ENCODE peak calls at places on chromosomes 4 and X, in eight cellular contexts. W is stomach, D is thyroid gland, B is ascending aorta, U is SK-N-SH, R is mesenchymal stem cell, K is tibial artery, N is H9. O is an unnamed sample.
A peak's percentile ranks its signal among the peaks of the same experiment; 100 is the strongest.

GRCh38 chr4:156774422-156774821 is 197.2 kb downstream of the PDGFC start:
- DNase-seq in W (no peak), D (no peak), B (no peak), U (no peak), R (peak; percentile 94), K (no peak), N (no peak), O (peak; percentile 69)

GRCh38 chr4:121050251-121050650 is 22.1 kb downstream of the NDNF start:
- DNase-seq in W (no peak), D (no peak), B (no peak), U (no peak), R (no peak), K (no peak), N (no peak), O (no peak)

GRCh38 chr4:5738061-5738460 is 27.1 kb downstream of the EVC start:
- DNase-seq in W (no peak), D (no peak), B (no peak), U (no peak), R (no peak), K (no peak), N (no peak), O (no peak)

GRCh38 chr4:129246850-129247542 is 151.0 kb downstream of the C4orf33 start:
- DNase-seq in W (no peak), D (no peak), B (no peak), U (no peak), R (no peak), K (no peak), N (no peak), O (no peak)

GRCh38 chr4:154626793-154627484 is 14.5 kb upstream of the FGG start:
- DNase-seq in W (peak; percentile 65), D (peak; percentile 81), B (no peak), U (peak; percentile 79), R (peak; percentile 37), K (no peak), N (peak; percentile 88), O (no peak)

GRCh38 chr4:14783011-14783877 is 219.0 kb upstream of the CPEB2 start:
- DNase-seq in W (no peak), D (no peak), B (no peak), U (no peak), R (no peak), K (no peak), N (no peak), O (peak; percentile 86)

GRCh38 chr4:91108751-91109150 is 981.6 kb downstream of the CCSER1 start:
- DNase-seq in W (no peak), D (no peak), B (no peak), U (no peak), R (no peak), K (no peak), N (no peak), O (no peak)

GRCh38 chrX:149392896-149393295 is 112.2 kb downstream of the IDS start:
- DNase-seq in W (no peak), D (no peak), B (no peak), U (no peak), R (peak; percentile 10), K (no peak), N (no peak), O (peak; percentile 18)

GRCh38 chr4:142923619-142924018 is 77.5 kb upstream of the INPP4B start:
- DNase-seq in W (no peak), D (no peak), B (no peak), U (no peak), R (no peak), K (no peak), N (no peak), O (no peak)
- H3K27ac ChIP-seq in W (peak overlapping the region; percentile 41), D (no peak overlapping the region), B (no peak overlapping the region), U (no peak overlapping the region), R (no peak overlapping the region), K (no peak overlapping the region), N (no peak overlapping the region), O (no peak overlapping the region)

GRCh38 chr4:142824368-142824767 is 21.7 kb downstream of the INPP4B start:
- DNase-seq in W (no peak), D (no peak), B (no peak), U (no peak), R (no peak), K (no peak), N (no peak), O (no peak)
- H3K27ac ChIP-seq in W (no peak overlapping the region), D (no peak overlapping the region), B (no peak overlapping the region), U (no peak overlapping the region), R (no peak overlapping the region), K (no peak overlapping the region), N (no peak overlapping the region), O (no peak overlapping the region)

GRCh38 chr4:146522862-146523205 is 1.1 kb upstream of the SLC10A7 start:
- DNase-seq in W (no peak), D (no peak), B (no peak), U (no peak), R (peak; percentile 41), K (no peak), N (no peak), O (no peak)

GRCh38 chr4:146524663-146525062 is 2.9 kb upstream of the SLC10A7 start:
- DNase-seq in W (no peak), D (no peak), B (no peak), U (no peak), R (no peak), K (no peak), N (no peak), O (no peak)

GRCh38 chr4:146520894-146521542 is 722 bp downstream of the SLC10A7 start:
- DNase-seq in W (peak; percentile 46), D (peak; percentile 27), B (no peak), U (peak; percentile 20), R (peak; percentile 86), K (no peak), N (no peak), O (no peak)

GRCh38 chr4:146522098-146522861 is 540 bp upstream of the SLC10A7 start:
- DNase-seq in W (peak; percentile 93), D (peak; percentile 91), B (peak; percentile 53), U (peak; percentile 91), R (peak; percentile 88), K (peak; percentile 94), N (peak; percentile 77), O (peak; percentile 31)

DNA sequence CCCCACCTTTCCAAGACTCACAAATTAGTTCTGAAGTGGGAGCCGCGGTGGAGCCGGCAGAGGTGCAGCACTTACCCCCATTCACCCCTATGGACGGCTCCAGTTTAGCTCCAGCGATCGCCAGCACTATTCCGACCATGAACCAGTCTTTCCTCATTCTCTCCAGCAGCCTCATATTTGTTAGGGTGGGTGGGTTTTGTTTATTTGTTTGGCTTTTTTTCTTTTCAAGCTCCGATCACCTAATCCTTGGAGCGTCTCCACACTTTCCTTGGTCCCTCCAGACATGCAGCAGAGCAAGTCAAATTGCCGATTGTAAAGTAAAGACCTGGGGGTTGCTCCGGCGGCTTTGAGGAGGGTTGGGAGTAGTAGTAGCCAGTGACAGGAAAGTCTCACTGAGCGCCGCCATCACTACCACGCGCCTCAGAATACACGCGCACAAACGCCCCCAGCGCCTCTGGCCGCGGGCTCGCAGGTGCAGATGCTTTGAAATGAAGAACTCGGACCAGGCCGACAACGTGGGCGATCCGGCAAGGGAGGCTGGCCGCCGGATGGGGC is at the start of gene SLC10A7:
- DNase-seq in W (peak; percentile 75), D (peak; percentile 71), B (no peak), U (peak; percentile 84), R (peak; percentile 87), K (peak; percentile 82), N (peak; percentile 82), O (peak; percentile 14)
- H3K27ac ChIP-seq in W (peak within 1 kb of the TSS; percentile 94), D (peak within 1 kb of the TSS; percentile 81), B (peak within 1 kb of the TSS; percentile 63), U (peak within 1 kb of the TSS; percentile 88), R (peak within 1 kb of the TSS; percentile 56), K (peak within 1 kb of the TSS; percentile 68), N (no peak within 1 kb of the TSS), O (peak within 1 kb of the TSS; percentile 81)

GRCh38 chr4:58507079-58507478 is 1396.9 kb upstream of the IGFBP7 start:
- DNase-seq in W (no peak), D (no peak), B (no peak), U (no peak), R (no peak), K (no peak), N (peak; percentile 33), O (no peak)

GRCh38 chr4:58502839-58503238 is 1392.7 kb upstream of the IGFBP7 start:
- DNase-seq in W (no peak), D (no peak), B (no peak), U (peak; percentile 22), R (no peak), K (no peak), N (no peak), O (no peak)
- H3K27ac ChIP-seq in W (no peak overlapping the region), D (no peak overlapping the region), B (no peak overlapping the region), U (no peak overlapping the region), R (no peak overlapping the region), K (no peak overlapping the region), N (no peak overlapping the region), O (no peak overlapping the region)

GRCh38 chrX:71623714-71624113 is 5.4 kb upstream of the CXCR3 start:
- DNase-seq in W (no peak), D (no peak), B (no peak), U (no peak), R (no peak), K (no peak), N (no peak), O (no peak)

GRCh38 chrX:71623105-71623450 is 4.8 kb upstream of the CXCR3 start:
- DNase-seq in W (no peak), D (no peak), B (no peak), U (no peak), R (no peak), K (no peak), N (no peak), O (no peak)

GRCh38 chrX:71621644-71622346 is 3.5 kb upstream of the CXCR3 start:
- DNase-seq in W (no peak), D (no peak), B (no peak), U (no peak), R (no peak), K (no peak), N (no peak), O (no peak)

GRCh38 chrX:71625471-71625870 is 7.2 kb upstream of the CXCR3 start:
- DNase-seq in W (no peak), D (no peak), B (no peak), U (no peak), R (no peak), K (no peak), N (no peak), O (no peak)

GRCh38 chrX:71622347-71623104 is 4.2 kb upstream of the CXCR3 start:
- DNase-seq in W (peak; percentile 79), D (peak; percentile 89), B (no peak), U (peak; percentile 35), R (peak; percentile 64), K (peak; percentile 85), N (peak; percentile 75), O (no peak)
- H3K27ac ChIP-seq in W (peak overlapping the region; percentile 84), D (peak overlapping the region; percentile 66), B (peak overlapping the region; percentile 50), U (no peak overlapping the region), R (peak overlapping the region; percentile 38), K (peak overlapping the region; percentile 65), N (no peak overlapping the region), O (no peak overlapping the region)

O was measured in epithelial cell of prostate.